ENCODE peak calls at places on chromosomes 7 and 10, in five cellular contexts. V, C, N, T and S are unnamed samples.

GRCh38 chr7:40612298-40612697 is 477.5 kb downstream of the SUGCT start:
- DNase-seq in C (no peak), N (no peak), T (no peak), V (no peak), S (no peak)

GRCh38 chr7:43593010-43593409 is 10.1 kb downstream of the STK17A start:
- DNase-seq in V (no peak), C (no peak), T (no peak), N (no peak), S (no peak)

GRCh38 chr7:127666602-127667001 is 14.6 kb downstream of the SND1 start:
- DNase-seq in N (no peak), C (no peak), T (no peak), V (no peak), S (no peak)

GRCh38 chr10:6259153-6259552 is 56.4 kb downstream of the PFKFB3 start:
- DNase-seq in V (no peak), C (no peak), N (no peak), T (no peak), S (no peak)

GRCh38 chr10:3781458-3782098 is 3.4 kb downstream of the KLF6 start:
- DNase-seq in V (peak), C (no peak), N (peak), T (peak), S (no peak)

GRCh38 chr10:114856544-114857287 is 35.1 kb downstream of the FHIP2A start:
- DNase-seq in V (no peak), N (no peak), C (peak), T (no peak), S (no peak)

GRCh38 chr7:27148776-27149641 is 1.4 kb upstream of the HOXA6 start:
- DNase-seq in T (no peak), C (no peak), N (peak), V (peak), S (no peak)

GRCh38 chr7:70092314-70093303 is 494.3 kb downstream of the AUTS2 start:
- DNase-seq in V (peak), T (no peak), N (no peak), C (peak), S (no peak)

GRCh38 chr10:79374312-79375191 is 27.3 kb downstream of the PPIF start:
- DNase-seq in N (peak), C (no peak), T (peak), V (peak), S (peak)

GRCh38 chr7:25638042-25638441 is 409.8 kb upstream of the NPVF start:
- DNase-seq in V (no peak), T (no peak), N (no peak), C (no peak), S (no peak)

GRCh38 chr7:114048386-114049235 is 129.8 kb upstream of the PPP1R3A start:
- DNase-seq in C (no peak), V (no peak), T (no peak), N (no peak), S (no peak)

GRCh38 chr10:92542458-92542857 is 31.4 kb downstream of the IDE start:
- DNase-seq in V (no peak), T (no peak), C (no peak), N (no peak), S (no peak)

GRCh38 chr10:86371691-86372090 is 5.1 kb upstream of the GRID1 start:
- DNase-seq in V (no peak), C (no peak), T (peak), N (peak), S (no peak)

GRCh38 chr10:1744524-1744923 is 7.2 kb upstream of the ADARB2 start:
- DNase-seq in T (no peak), V (no peak), N (no peak), C (no peak), S (no peak)

GRCh38 chr7:88184848-88185304 is 35.0 kb downstream of the SRI start:
- DNase-seq in C (no peak), T (no peak), N (no peak), V (no peak), S (no peak)

GRCh38 chr7:44973610-44974401 is 5.0 kb downstream of the MYO1G start:
- DNase-seq in V (peak), N (no peak), T (peak), C (no peak), S (peak)

GRCh38 chr7:81691199-81691821 is 78.5 kb downstream of the HGF start:
- DNase-seq in C (no peak), T (no peak), N (no peak), V (no peak), S (no peak)

GRCh38 chr7:102287465-102288146 is 938 bp downstream of the SH2B2 start:
- DNase-seq in T (peak), V (no peak), C (no peak), N (peak), S (peak)

GRCh38 chr7:85719981-85720963 is 533.4 kb upstream of the SEMA3D start:
- DNase-seq in C (peak), N (no peak), V (no peak), T (no peak), S (no peak)

GRCh38 chr7:93933190-93933589 is 11.7 kb downstream of the GNG11 start:
- DNase-seq in T (no peak), C (no peak), V (no peak), N (no peak), S (no peak)

GRCh38 chr10:5534051-5534821 is 9.5 kb downstream of the CALML3 start:
- DNase-seq in T (no peak), V (peak), N (peak), C (no peak), S (no peak)

GRCh38 chr10:33190406-33190805 is 144.1 kb downstream of the NRP1 start:
- DNase-seq in T (no peak), V (no peak), C (no peak), N (no peak), S (no peak)

GRCh38 chr10:14486777-14487510 is 156.2 kb upstream of the FRMD4A start:
- DNase-seq in T (no peak), C (no peak), V (no peak), N (no peak), S (no peak)

GRCh38 chr7:93374345-93374940 is 142.3 kb downstream of the VPS50 start:
- DNase-seq in V (no peak), C (peak), T (no peak), N (no peak), S (peak)

GRCh38 chr7:38232475-38233366 is 40.7 kb downstream of the TARP start:
- DNase-seq in C (no peak), T (no peak), N (no peak), V (no peak), S (peak)

GRCh38 chr10:82378146-82378545 is 503.2 kb downstream of the NRG3 start:
- DNase-seq in V (no peak), T (no peak), N (no peak), C (no peak), S (no peak)

GRCh38 chr10:62025901-62026879 is 124.7 kb downstream of the ARID5B start:
- DNase-seq in T (no peak), N (no peak), C (no peak), V (no peak), S (no peak)

GRCh38 chr7:117283371-117283770 is 39.5 kb downstream of the WNT2 start:
- DNase-seq in T (no peak), C (peak), N (no peak), V (no peak), S (no peak)

GRCh38 chr7:130793855-130794618 is 60.0 kb upstream of the KLF14 start:
- DNase-seq in C (no peak), N (no peak), V (no peak), T (no peak), S (no peak)

GRCh38 chr7:92404170-92404614 is 43.1 kb upstream of the GATAD1 start:
- DNase-seq in T (no peak), V (no peak), N (no peak), C (no peak), S (no peak)

GRCh38 chr7:30800785-30801252 is 29.6 kb downstream of the MINDY4 start:
- DNase-seq in N (peak), C (no peak), T (peak), V (no peak), S (peak)

GRCh38 chr10:70480254-70480861 is 1.8 kb downstream of the PALD1 start:
- DNase-seq in N (no peak), T (no peak), V (no peak), C (no peak), S (no peak)

GRCh38 chr10:77649333-77650331 is 12.0 kb upstream of the KCNMA1 start:
- DNase-seq in T (no peak), N (no peak), V (no peak), C (no peak), S (no peak)

GRCh38 chr10:97754726-97755125 is 17.1 kb downstream of the SFRP5 start:
- DNase-seq in N (no peak), C (no peak), T (no peak), V (no peak), S (no peak)

GRCh38 chr10:97759981-97760345 is 11.8 kb downstream of the SFRP5 start:
- DNase-seq in C (no peak), N (no peak), T (no peak), V (no peak), S (no peak)

GRCh38 chr10:97755718-97756117 is 16.1 kb downstream of the SFRP5 start:
- DNase-seq in V (peak), N (no peak), T (no peak), C (no peak), S (no peak)

GRCh38 chr10:97759157-97759980 is 12.4 kb downstream of the SFRP5 start:
- DNase-seq in T (peak), N (peak), V (no peak), C (no peak), S (peak)

GRCh38 chr10:97757471-97757870 is 14.3 kb downstream of the SFRP5 start:
- DNase-seq in N (no peak), C (no peak), V (peak), T (no peak), S (no peak)
- TF ChIP-seq CTCF in N (no peak), C (no peak), V (no peak), T (no peak), S (no peak)

GRCh38 chr10:126137557-126138221 is 241.3 kb downstream of the FANK1 start:
- DNase-seq in V (no peak), N (no peak), T (no peak), C (peak), S (no peak)
- TF ChIP-seq CTCF in V (no peak), N (no peak), T (no peak), C (no peak), S (no peak)

GRCh38 chr7:149505551-149505950 is 7.9 kb upstream of the ZNF746 start:
- DNase-seq in V (no peak), T (no peak), N (no peak), C (no peak), S (no peak)

GRCh38 chr7:149510248-149510647 is 12.6 kb upstream of the ZNF746 start:
- DNase-seq in C (no peak), N (no peak), T (no peak), V (no peak), S (no peak)

GRCh38 chr7:149509774-149510173 is 12.2 kb upstream of the ZNF746 start:
- DNase-seq in C (no peak), V (no peak), N (no peak), T (no peak), S (no peak)
- TF ChIP-seq CTCF in C (no peak), V (no peak), N (no peak), T (no peak), S (no peak)

GRCh38 chr7:150958071-150958552 is 20.0 kb downstream of the KCNH2 start:
- DNase-seq in C (no peak), V (no peak), T (no peak), N (no peak), S (no peak)

GRCh38 chr7:150958603-150959002 is 19.5 kb downstream of the KCNH2 start:
- DNase-seq in T (no peak), N (no peak), C (no peak), V (no peak), S (no peak)

GRCh38 chr7:150955519-150956394 is 22.4 kb downstream of the KCNH2 start:
- DNase-seq in V (peak), T (peak), N (peak), C (no peak), S (no peak)

GRCh38 chr7:150956395-150957118 is 21.6 kb downstream of the KCNH2 start:
- DNase-seq in T (no peak), V (no peak), C (no peak), N (no peak), S (no peak)

GRCh38 chr7:150957119-150958020 is 20.8 kb downstream of the KCNH2 start:
- DNase-seq in V (no peak), N (no peak), T (no peak), C (no peak), S (no peak)
- TF ChIP-seq CTCF in V (no peak), N (no peak), T (no peak), C (no peak), S (no peak)

GRCh38 chr7:105857009-105857952 is 19.1 kb downstream of the ATXN7L1 start:
- DNase-seq in N (no peak), T (no peak), V (no peak), C (no peak), S (no peak)

GRCh38 chr7:105849122-105849855 is 27.1 kb downstream of the ATXN7L1 start:
- DNase-seq in C (no peak), V (no peak), T (peak), N (no peak), S (no peak)

GRCh38 chr7:105854516-105854915 is 21.9 kb downstream of the ATXN7L1 start:
- DNase-seq in N (no peak), C (no peak), V (no peak), T (no peak), S (no peak)

GRCh38 chr7:105851064-105851463 is 25.3 kb downstream of the ATXN7L1 start:
- DNase-seq in N (no peak), T (no peak), C (no peak), V (no peak), S (no peak)

GRCh38 chr7:105853931-105854419 is 22.4 kb downstream of the ATXN7L1 start:
- DNase-seq in C (no peak), T (peak), N (peak), V (no peak), S (no peak)
- TF ChIP-seq CTCF in C (peak), T (no peak), N (no peak), V (no peak), S (no peak)

DNA sequence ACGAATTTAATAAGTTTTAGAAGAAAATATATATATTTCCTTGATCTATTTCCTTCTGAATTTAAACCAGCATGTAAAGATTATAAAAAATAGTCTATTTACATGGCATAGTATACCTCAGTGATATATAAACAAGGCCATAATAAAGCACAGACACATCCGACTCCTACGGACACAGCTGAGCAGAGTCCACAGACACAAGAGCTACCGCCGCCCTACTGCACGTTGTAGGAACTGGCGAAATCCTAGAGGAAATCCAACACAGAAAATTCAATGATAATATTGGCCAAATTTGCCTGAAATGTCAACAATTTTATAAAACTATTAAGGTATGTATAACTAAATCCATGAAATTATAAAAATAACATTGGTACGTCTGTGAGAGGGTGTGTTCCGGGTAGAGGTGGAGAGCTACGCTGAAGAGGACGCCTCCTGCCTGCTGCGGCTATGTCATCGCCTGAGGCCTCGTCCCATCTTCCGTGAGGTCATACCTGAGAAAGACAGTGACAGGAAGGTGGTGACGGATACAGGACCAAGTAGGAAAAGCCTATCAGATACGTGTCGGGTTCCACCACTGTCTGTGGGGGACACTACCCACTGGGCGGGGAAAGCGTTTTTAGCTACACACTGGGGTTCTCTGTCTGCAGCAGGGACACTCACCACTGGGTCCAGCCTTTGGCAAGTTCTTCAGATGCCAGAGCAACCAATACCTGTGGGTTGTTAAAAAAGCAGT is 29.3 kb upstream of the NCAPG2 start:
- DNase-seq in V (no peak), C (no peak), N (no peak), T (no peak), S (no peak)
- TF ChIP-seq CTCF in V (no peak), C (no peak), N (no peak), T (no peak), S (no peak)